ENCODE peak calls at places on chromosome 6, in six cellular contexts. S, W, B, R, C and X are unnamed samples.

GRCh38 chr6:161423271-161423670 is 149.4 kb upstream of the AGPAT4 start:
- DNase-seq in S (no peak), W (no peak), B (no peak), R (no peak), C (no peak), X (no peak)

GRCh38 chr6:45663181-45664180 is 285.7 kb upstream of the SUPT3H start:
- DNase-seq in S (no peak), W (no peak), B (peak), R (peak), C (peak), X (no peak)

GRCh38 chr6:155185544-155185943 is 78.3 kb upstream of the CLDN20 start:
- DNase-seq in S (no peak), W (no peak), B (peak), R (no peak), C (peak), X (peak)

GRCh38 chr6:56475736-56476457 is 166.8 kb downstream of the DST start:
- DNase-seq in S (peak), W (peak), B (peak), R (no peak), C (no peak), X (no peak)

GRCh38 chr6:33176906-33177305 is 15.4 kb downstream of the COL11A2 start:
- DNase-seq in S (no peak), W (no peak), B (no peak), R (no peak), C (no peak), X (no peak)

GRCh38 chr6:67887747-67888545 is 747.1 kb upstream of the ADGRB3 start:
- DNase-seq in S (no peak), W (no peak), B (no peak), R (no peak), C (no peak), X (no peak)

GRCh38 chr6:26394289-26394688 is 7.8 kb upstream of the BTN3A1 start:
- DNase-seq in S (peak), W (no peak), B (peak), R (no peak), C (no peak), X (no peak)

GRCh38 chr6:43953794-43954310 is 173.4 kb downstream of the MRPL14 start:
- DNase-seq in S (no peak), W (peak), B (no peak), R (no peak), C (peak), X (peak)

GRCh38 chr6:21479140-21479539 is 114.4 kb upstream of the SOX4 start:
- DNase-seq in S (peak), W (no peak), B (no peak), R (no peak), C (no peak), X (no peak)

GRCh38 chr6:39330476-39330875 is 8.0 kb upstream of the KCNK16 start:
- DNase-seq in S (no peak), W (no peak), B (no peak), R (no peak), C (no peak), X (no peak)

GRCh38 chr6:100726741-100727140 is 154.4 kb downstream of the ASCC3 start:
- DNase-seq in S (peak), W (no peak), B (no peak), R (no peak), C (no peak), X (no peak)

GRCh38 chr6:1832844-1833787 is 223.4 kb downstream of the FOXC1 start:
- DNase-seq in S (no peak), W (peak), B (peak), R (peak), C (no peak), X (peak)

GRCh38 chr6:89843070-89843469 is 13.4 kb downstream of the CASP8AP2 start:
- DNase-seq in S (peak), W (no peak), B (no peak), R (no peak), C (no peak), X (no peak)

GRCh38 chr6:135261872-135262725 is 81.0 kb downstream of the MYB start:
- DNase-seq in S (no peak), W (no peak), B (no peak), R (no peak), C (peak), X (no peak)

GRCh38 chr6:17470953-17471335 is 77.5 kb downstream of the CAP2 start:
- DNase-seq in S (no peak), W (no peak), B (no peak), R (no peak), C (no peak), X (no peak)

GRCh38 chr6:36104836-36105235 is 25.5 kb upstream of the MAPK13 start:
- DNase-seq in S (no peak), W (no peak), B (no peak), R (no peak), C (no peak), X (no peak)

GRCh38 chr6:169339025-169339424 is 85.4 kb upstream of the THBS2 start:
- DNase-seq in S (no peak), W (no peak), B (no peak), R (no peak), C (no peak), X (no peak)

GRCh38 chr6:22149081-22149480 is 147.8 kb downstream of the PRL start:
- DNase-seq in S (no peak), W (no peak), B (no peak), R (no peak), C (no peak), X (no peak)

GRCh38 chr6:150881911-150882481 is 16.5 kb downstream of the MTHFD1L start:
- DNase-seq in S (peak), W (peak), B (no peak), R (peak), C (no peak), X (no peak)

GRCh38 chr6:134097114-134097707 is 44.8 kb upstream of the SLC2A12 start:
- DNase-seq in S (peak), W (peak), B (peak), R (peak), C (peak), X (peak)

GRCh38 chr6:52157301-52157930 is 28.8 kb upstream of the IL17A start:
- DNase-seq in S (peak), W (no peak), B (no peak), R (no peak), C (no peak), X (no peak)

GRCh38 chr6:124958759-124959354 is 3.4 kb upstream of the RNF217 start:
- DNase-seq in S (peak), W (no peak), B (no peak), R (no peak), C (no peak), X (no peak)

GRCh38 chr6:104413767-104414166 is 446.0 kb downstream of the HACE1 start:
- DNase-seq in S (no peak), W (no peak), B (no peak), R (no peak), C (no peak), X (no peak)

GRCh38 chr6:135212935-135213334 is 31.8 kb downstream of the MYB start:
- DNase-seq in S (no peak), W (no peak), B (no peak), R (no peak), C (no peak), X (no peak)

GRCh38 chr6:33613794-33614166 is 7.3 kb upstream of the ITPR3 start:
- DNase-seq in S (no peak), W (no peak), B (no peak), R (no peak), C (no peak), X (no peak)